ENCODE peak calls at places on chromosomes 2 and 18, in five cellular contexts. K, Z, P, G and I are unnamed samples.
A peak's percentile ranks its signal among the peaks of the same experiment; 100 is the strongest.

GRCh38 chr2:109529532-109530449 is 84.0 kb downstream of the SEPTIN10 start:
- DNase-seq in K (no peak), P (no peak), Z (no peak), G (peak; percentile 65), I (no peak)

GRCh38 chr2:218546012-218546411 is 22.1 kb downstream of the USP37 start:
- DNase-seq in K (no peak), Z (no peak), P (no peak), G (no peak), I (no peak)

GRCh38 chr2:229212241-229212640 is 58.8 kb downstream of the PID1 start:
- DNase-seq in G (no peak), Z (no peak), K (no peak), P (no peak), I (no peak)

GRCh38 chr18:75344615-75345014 is 82.9 kb downstream of the SMIM21 start:
- DNase-seq in G (no peak), K (no peak), P (no peak), Z (no peak), I (no peak)

GRCh38 chr2:222038086-222038802 is 260.6 kb downstream of the PAX3 start:
- DNase-seq in K (no peak), P (no peak), Z (no peak), G (no peak), I (no peak)

GRCh38 chr2:179837408-179837807 is 24.0 kb downstream of the ZNF385B start:
- DNase-seq in K (no peak), P (no peak), G (no peak), Z (no peak), I (no peak)

GRCh38 chr2:166494140-166494544 is at the start of gene SCN7A:
- DNase-seq in K (no peak), P (peak; percentile 88), G (peak; percentile 69), Z (no peak), I (no peak)

GRCh38 chr2:172364261-172364660 is 63.1 kb upstream of the ITGA6 start:
- DNase-seq in P (no peak), G (no peak), Z (no peak), K (no peak), I (no peak)

GRCh38 chr2:183927367-183928355 is 670.7 kb upstream of the ZNF804A start:
- DNase-seq in G (no peak), K (no peak), Z (no peak), P (no peak), I (no peak)

GRCh38 chr2:36698978-36699377 is 2.5 kb downstream of the VIT start:
- DNase-seq in K (no peak), P (no peak), Z (no peak), G (no peak), I (no peak)

GRCh38 chr18:32318581-32318980 is 128.7 kb downstream of the MEP1B start:
- DNase-seq in P (no peak), G (no peak), K (no peak), Z (no peak), I (no peak)

GRCh38 chr18:77765468-77765867 is 515.8 kb downstream of the GALR1 start:
- DNase-seq in G (no peak), P (no peak), K (no peak), Z (no peak), I (no peak)
- TF ChIP-seq CTCF in G (peak; percentile 49), P (peak; percentile 43), K (no peak), Z (no peak), I (no peak)

GRCh38 chr2:163471947-163472346 is 263.9 kb downstream of the FIGN start:
- DNase-seq in Z (no peak), K (no peak), P (peak; percentile 13), G (no peak), I (no peak)

GRCh38 chr2:163467206-163467605 is 268.6 kb downstream of the FIGN start:
- DNase-seq in P (no peak), K (no peak), Z (no peak), G (no peak), I (no peak)

GRCh38 chr2:163465440-163465839 is 270.4 kb downstream of the FIGN start:
- DNase-seq in P (no peak), K (no peak), Z (no peak), G (no peak), I (no peak)

GRCh38 chr2:163466583-163466982 is 269.2 kb downstream of the FIGN start:
- DNase-seq in P (no peak), Z (no peak), K (no peak), G (no peak), I (no peak)

DNA sequence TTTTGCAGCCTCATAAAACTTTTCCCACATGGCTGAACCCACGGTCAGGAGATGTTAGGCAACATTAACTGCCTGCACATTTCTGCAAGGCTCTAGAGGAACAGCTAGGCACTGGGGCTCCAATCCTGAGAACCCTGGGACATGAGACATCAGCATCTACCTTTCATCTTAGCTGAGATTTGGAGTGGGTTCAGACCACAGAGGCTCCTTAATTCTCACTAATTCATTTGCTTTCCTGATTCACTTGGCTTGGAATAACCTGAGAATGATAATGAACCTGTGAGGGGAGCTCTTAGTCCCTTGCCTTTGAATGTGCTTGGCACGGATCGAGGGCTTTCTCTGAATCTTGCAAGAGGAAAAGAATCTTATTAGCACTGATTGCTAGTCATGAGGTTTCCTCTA is 266.2 kb downstream of the FIGN start:
- DNase-seq in K (no peak), Z (no peak), P (no peak), G (no peak), I (no peak)
- TF ChIP-seq CTCF in K (no peak), Z (no peak), P (no peak), G (no peak), I (no peak)

GRCh38 chr2:62297642-62298010 is 101.7 kb downstream of the B3GNT2 start:
- DNase-seq in P (no peak), Z (no peak), G (no peak), K (no peak), I (no peak)
- TF ChIP-seq CTCF in P (peak; percentile 28), Z (no peak), G (no peak), K (no peak), I (peak; percentile 57)

GRCh38 chr2:3500326-3500899 is 18.9 kb downstream of the ADI1 start:
- DNase-seq in K (no peak), P (no peak), G (no peak), Z (no peak), I (no peak)
- TF ChIP-seq CTCF in K (no peak), P (no peak), G (no peak), Z (no peak), I (no peak)

GRCh38 chr18:42734520-42734919 is 381.0 kb downstream of the RIT2 start:
- DNase-seq in K (no peak), G (no peak), P (no peak), Z (no peak), I (no peak)

GRCh38 chr18:42736074-42736473 is 379.4 kb downstream of the RIT2 start:
- DNase-seq in G (no peak), P (no peak), K (no peak), Z (no peak), I (no peak)

DNA sequence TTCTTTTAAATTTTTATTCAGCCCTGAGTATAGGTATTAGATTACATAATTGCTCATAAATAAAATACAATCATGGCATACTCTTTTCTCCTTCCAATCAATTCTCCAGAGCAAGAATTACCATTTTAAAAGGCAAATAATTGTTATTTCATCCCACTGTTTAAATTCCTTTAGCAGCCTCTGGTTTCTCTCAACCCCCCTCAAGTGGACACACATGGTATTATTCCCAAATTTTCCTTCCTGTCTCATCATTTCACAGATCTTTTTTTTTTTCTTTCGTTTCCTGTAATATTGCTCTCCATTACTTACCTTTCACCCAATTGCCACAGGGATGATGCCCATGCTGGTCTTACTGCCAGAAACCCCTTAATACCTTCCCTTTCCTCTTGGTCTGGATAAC is 385.2 kb downstream of the RIT2 start:
- DNase-seq in K (no peak), P (no peak), Z (no peak), G (no peak), I (no peak)
- TF ChIP-seq CTCF in K (no peak), P (peak; percentile 21), Z (no peak), G (no peak), I (no peak)